ENCODE peak calls at places on chromosome 11, in five cellular contexts. H is H1, K is HepG2, I is GM12878, U is GM12892. Y is an unnamed sample.

GRCh38 chr11:45385423-45385822 is 99.3 kb upstream of the SYT13 start:
- DNase-seq in H (no peak), K (no peak), I (no peak), U (no peak), Y (no peak)

GRCh38 chr11:67484847-67485311 is 2.1 kb downstream of the AIP start:
- DNase-seq in H (no peak), K (no peak), I (peak), U (no peak), Y (no peak)

GRCh38 chr11:46420513-46420912 is 28.9 kb upstream of the CHRM4 start:
- DNase-seq in H (no peak), K (no peak), I (no peak), U (no peak), Y (no peak)

GRCh38 chr11:1230456-1231395 is 7.9 kb downstream of the MUC5B start:
- DNase-seq in H (peak), K (no peak), I (no peak), U (peak), Y (no peak)

GRCh38 chr11:14448229-14448628 is 51.4 kb downstream of the COPB1 start:
- DNase-seq in H (no peak), K (no peak), I (no peak), U (no peak), Y (no peak)

GRCh38 chr11:24935059-24935458 is 438.2 kb downstream of the LUZP2 start:
- DNase-seq in H (no peak), K (no peak), I (no peak), U (no peak), Y (no peak)

GRCh38 chr11:83175815-83176214 is 17.7 kb upstream of the ANKRD42 start:
- DNase-seq in H (no peak), K (no peak), I (no peak), U (no peak), Y (no peak)

GRCh38 chr11:16911186-16911585 is 103.0 kb downstream of the PLEKHA7 start:
- DNase-seq in H (no peak), K (no peak), I (no peak), U (no peak), Y (no peak)

GRCh38 chr11:96464695-96465307 is 75.0 kb downstream of the JRKL start:
- DNase-seq in H (no peak), K (peak), I (peak), U (peak), Y (peak)

GRCh38 chr11:93467054-93467453 is 76.1 kb downstream of the SMCO4 start:
- DNase-seq in H (no peak), K (no peak), I (no peak), U (no peak), Y (no peak)

GRCh38 chr11:18309691-18310090 is 12.2 kb downstream of the HPS5 start:
- DNase-seq in H (no peak), K (no peak), I (no peak), U (no peak), Y (no peak)

GRCh38 chr11:129836979-129837378 is 21.3 kb downstream of the TMEM45B start:
- DNase-seq in H (no peak), K (no peak), I (no peak), U (no peak), Y (no peak)

GRCh38 chr11:43845816-43846215 is 34.8 kb upstream of the ALKBH3 start:
- DNase-seq in H (no peak), K (no peak), I (no peak), U (no peak), Y (no peak)

GRCh38 chr11:77200869-77201268 is 72.8 kb downstream of the MYO7A start:
- DNase-seq in H (no peak), K (no peak), I (no peak), U (no peak), Y (no peak)
- TF ChIP-seq POLR2A in H (no peak), K (no peak), I (no peak), U (no peak), Y (no peak)

DNA sequence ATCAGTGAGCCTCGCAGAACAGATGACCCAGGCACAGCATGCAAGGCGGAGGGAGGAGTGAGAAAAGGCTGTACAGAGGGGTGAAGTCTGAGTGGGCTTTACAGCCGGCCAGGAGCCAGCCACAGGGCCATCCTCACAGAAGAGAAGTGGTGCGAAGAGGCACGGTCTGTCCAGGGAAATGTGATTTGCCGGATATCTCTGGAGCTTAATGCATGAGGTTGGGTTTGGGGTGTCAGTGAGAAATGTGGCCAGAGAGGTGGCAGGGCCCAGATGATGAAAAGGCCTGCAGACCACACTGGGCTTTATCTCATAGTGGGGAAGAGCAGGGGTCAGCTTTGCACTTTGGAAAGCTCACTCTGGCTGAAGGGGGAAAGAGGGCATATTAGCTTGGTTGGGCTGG is 255.2 kb downstream of the BUD13 start:
- DNase-seq in H (no peak), K (no peak), I (no peak), U (no peak), Y (no peak)
- TF ChIP-seq TAF1 in H (no peak), K (no peak), I (no peak), U (no peak), Y (no peak)

GRCh38 chr11:65545853-65546216 is 12.3 kb downstream of the LTBP3 start:
- DNase-seq in H (no peak), K (no peak), I (no peak), U (no peak), Y (no peak)

GRCh38 chr11:65549088-65549487 is 9.1 kb downstream of the LTBP3 start:
- DNase-seq in H (no peak), K (no peak), I (no peak), U (no peak), Y (no peak)

GRCh38 chr11:65551572-65552398 is 6.4 kb downstream of the LTBP3 start:
- DNase-seq in H (peak), K (peak), I (no peak), U (no peak), Y (no peak)

GRCh38 chr11:65546217-65546958 is 11.8 kb downstream of the LTBP3 start:
- DNase-seq in H (peak), K (peak), I (no peak), U (peak), Y (peak)

GRCh38 chr11:65547446-65548125 is 10.6 kb downstream of the LTBP3 start:
- DNase-seq in H (peak), K (no peak), I (no peak), U (no peak), Y (no peak)
- TF ChIP-seq POLR2AphosphoS5 in H (no peak), K (no peak), I (no peak), U (no peak), Y (no peak)

GRCh38 chr11:65439331-65440181 is 17.0 kb downstream of the NEAT1 start:
- DNase-seq in H (no peak), K (no peak), I (no peak), U (no peak), Y (no peak)

GRCh38 chr11:65437436-65438227 is 15.0 kb downstream of the NEAT1 start:
- DNase-seq in H (peak), K (no peak), I (no peak), U (no peak), Y (no peak)

GRCh38 chr11:65436412-65437032 is 13.9 kb downstream of the NEAT1 start:
- DNase-seq in H (no peak), K (no peak), I (no peak), U (no peak), Y (no peak)

GRCh38 chr11:65440831-65441499 is 18.4 kb downstream of the NEAT1 start:
- DNase-seq in H (no peak), K (no peak), I (peak), U (no peak), Y (no peak)

GRCh38 chr11:65438257-65439151 is 15.9 kb downstream of the NEAT1 start:
- DNase-seq in H (no peak), K (no peak), I (no peak), U (no peak), Y (no peak)
- TF ChIP-seq POLR2A in H (no peak), K (no peak), I (no peak), U (no peak), Y (no peak)

DNA sequence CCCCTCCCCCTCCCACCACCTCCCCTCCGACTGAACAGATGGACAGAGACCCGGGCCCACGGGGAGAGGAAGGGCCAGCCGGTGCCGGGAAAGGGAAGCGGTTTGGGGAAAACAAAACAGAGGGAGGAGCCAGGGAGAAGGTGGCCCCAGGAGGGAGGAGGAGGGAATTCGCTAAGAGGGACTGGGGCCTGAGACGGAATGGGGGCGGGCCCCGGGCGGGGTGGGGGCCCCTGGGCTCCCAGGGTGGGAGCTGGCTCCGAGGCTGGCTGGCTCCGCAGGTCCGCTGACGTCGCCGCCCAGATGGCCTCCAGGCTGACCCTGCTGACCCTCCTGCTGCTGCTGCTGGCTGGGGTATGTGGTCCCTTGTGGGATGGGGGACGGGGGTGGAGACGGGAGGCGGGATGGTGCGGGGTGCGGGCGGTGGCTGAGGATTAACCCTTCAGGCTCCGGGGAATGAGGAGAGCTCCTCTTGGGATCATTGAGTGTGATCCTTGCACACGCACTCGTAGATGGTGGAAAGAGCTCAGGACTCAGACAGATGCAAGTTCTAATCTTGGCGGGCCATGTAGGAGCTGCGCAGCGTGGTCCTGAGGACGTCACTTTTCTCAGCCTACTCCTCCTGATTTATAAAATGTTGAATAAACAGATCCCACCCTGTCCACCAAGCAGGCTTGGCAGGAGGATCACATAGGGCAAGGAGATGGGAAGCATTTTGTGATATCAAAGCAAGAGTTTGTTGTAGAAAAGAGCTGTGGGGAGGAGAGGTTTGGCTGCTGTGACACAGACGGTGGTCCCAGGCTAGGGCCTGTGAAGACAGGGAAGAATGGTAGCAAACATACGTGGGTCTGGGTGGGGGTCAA is 716 bp downstream of the SERPING1 start:
- DNase-seq in H (peak), K (peak), I (no peak), U (no peak), Y (no peak)
- TF ChIP-seq TAF1 in H (peak), K (no peak), I (no peak), U (no peak), Y (no peak)

DNA sequence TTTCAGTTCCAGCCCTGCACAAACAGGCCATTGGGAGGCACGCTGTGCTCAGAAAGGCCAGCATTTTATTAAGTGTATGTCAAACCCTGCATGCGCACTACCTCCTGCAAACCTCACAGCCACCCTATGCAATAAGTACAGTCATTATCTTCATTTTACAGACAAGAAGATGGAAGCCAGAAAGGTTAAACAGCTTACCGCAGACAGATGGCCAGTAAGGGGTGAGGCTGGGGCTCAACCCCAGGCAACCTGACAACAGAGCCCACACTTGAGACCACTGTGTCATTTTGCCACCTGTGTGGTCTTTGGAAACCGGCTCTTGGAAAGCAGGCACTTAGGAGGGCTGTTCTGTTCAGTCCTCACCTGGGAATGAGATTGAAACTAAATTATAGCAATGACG is 142.3 kb downstream of the NXPE2 start:
- DNase-seq in H (no peak), K (no peak), I (no peak), U (no peak), Y (no peak)
- TF ChIP-seq POLR2AphosphoS5 in H (no peak), K (no peak), I (no peak), U (no peak), Y (no peak)

Y was measured in GM12891.